ENCODE peak calls at places on chromosome 22, in seven cellular contexts. B is left cardiac atrium; I is activated naive CD8-positive, alpha-beta T cell treated with anti-CD3 and anti-CD28 coated beads, Interleukin-2, amount 50 U/mL, for 24 hours; J is Panc1; W is right cardiac atrium; Z is left lung; V is activated CD8-positive, alpha-beta T cell treated with anti-CD3 and anti-CD28 coated beads for 36 hours. D is an unnamed sample.

GRCh38 chr22:27391092-27391770 is 410.3 kb downstream of the MN1 start:
- ATAC-seq in B (peak; percentile 95), I (no peak), J (no peak), W (peak; percentile 93), Z (peak; percentile 47), V (no peak), D (no peak)

GRCh38 chr22:30054067-30054763 is 26.0 kb upstream of the HORMAD2 start:
- ATAC-seq in B (no peak), I (no peak), J (no peak), W (no peak), Z (no peak), V (no peak), D (no peak)

GRCh38 chr22:20980523-20980922 is 1.6 kb upstream of the LZTR1 start:
- ATAC-seq in B (no peak), I (no peak), J (no peak), W (no peak), Z (no peak), V (no peak), D (no peak)

GRCh38 chr22:37044634-37045625 is 6.6 kb upstream of the KCTD17 start:
- ATAC-seq in B (no peak), I (peak; percentile 78), J (no peak), W (no peak), Z (peak; percentile 13), V (peak; percentile 55), D (peak; percentile 48)

GRCh38 chr22:27885977-27886842 is 32.8 kb downstream of the PITPNB start:
- ATAC-seq in B (no peak), I (no peak), J (peak; percentile 62), W (no peak), Z (peak; percentile 79), V (peak; percentile 61), D (no peak)

GRCh38 chr22:32103648-32104326 is 55.3 kb downstream of the C22orf42 start:
- ATAC-seq in B (no peak), I (no peak), J (no peak), W (no peak), Z (no peak), V (no peak), D (no peak)

GRCh38 chr22:37187552-37187890 is 526 bp downstream of the C1QTNF6 start:
- ATAC-seq in B (peak; percentile 48), I (no peak), J (peak; percentile 43), W (peak; percentile 30), Z (peak; percentile 46), V (no peak), D (no peak)

GRCh38 chr22:31881867-31882266 is 62.5 kb upstream of the YWHAH start:
- ATAC-seq in B (no peak), I (no peak), J (no peak), W (no peak), Z (peak; percentile 74), V (no peak), D (no peak)

GRCh38 chr22:40247976-40248375 is 70.3 kb downstream of the TNRC6B start:
- ATAC-seq in B (no peak), I (peak; percentile 79), J (no peak), W (no peak), Z (peak; percentile 34), V (peak; percentile 77), D (no peak)

GRCh38 chr22:48881326-48881980 is 946.2 kb downstream of the BRD1 start:
- ATAC-seq in B (no peak), I (no peak), J (no peak), W (no peak), Z (no peak), V (no peak), D (no peak)

GRCh38 chr22:17672417-17672991 is 33.9 kb downstream of the BCL2L13 start:
- ATAC-seq in B (no peak), I (peak; percentile 88), J (no peak), W (no peak), Z (no peak), V (peak; percentile 76), D (no peak)

D was measured in stimulated activated memory B cell treated with anti-CD40 and anti-IgM and Interleukin-4, amounts not matched to agents 10 μg/mL and 1 μg/mL and 100 μg/mL, for 72 hours.